ENCODE peak calls at places on chromosomes 13 and 19, in six cellular contexts. J, C, U, E, R and X are unnamed samples.

GRCh38 chr13:58324130-58324529 is 692.6 kb downstream of the PCDH17 start:
- DNase-seq in C (no peak), E (no peak), U (no peak), R (no peak), J (no peak), X (no peak)

GRCh38 chr19:48982280-48982679 is 10.8 kb downstream of the GYS1 start:
- DNase-seq in R (no peak), J (no peak), E (no peak), U (no peak), C (no peak), X (no peak)

GRCh38 chr13:99894835-99895427 is 76.6 kb downstream of the ZIC5 start:
- DNase-seq in R (peak; percentile 40), C (no peak), U (no peak), J (no peak), E (no peak), X (no peak)

GRCh38 chr13:29595380-29596063 is at the start of gene SLC7A1:
- DNase-seq in E (peak; percentile 86), J (peak; percentile 32), R (peak; percentile 89), C (peak; percentile 90), U (peak; percentile 92), X (peak; percentile 84)

GRCh38 chr19:15577184-15577771 is 37.7 kb upstream of the CYP4F8 start:
- DNase-seq in U (no peak), E (no peak), R (no peak), C (no peak), J (no peak), X (no peak)

GRCh38 chr13:29496241-29496712 is 99.2 kb downstream of the SLC7A1 start:
- DNase-seq in U (peak; percentile 83), E (no peak), R (no peak), C (peak; percentile 41), J (no peak), X (peak; percentile 47)

GRCh38 chr13:95375706-95376105 is 74.5 kb upstream of the ABCC4 start:
- DNase-seq in J (no peak), R (no peak), E (no peak), U (no peak), C (no peak), X (no peak)

GRCh38 chr13:30727491-30728350 is 7.6 kb upstream of the ALOX5AP start:
- DNase-seq in J (no peak), C (no peak), E (no peak), R (no peak), U (no peak), X (no peak)

GRCh38 chr13:21071894-21072293 is 10.5 kb upstream of the LATS2 start:
- DNase-seq in E (no peak), J (no peak), R (no peak), C (peak; percentile 24), U (no peak), X (no peak)

GRCh38 chr19:38020331-38020730 is 113.3 kb downstream of the SIPA1L3 start:
- DNase-seq in U (no peak), C (no peak), E (no peak), J (no peak), R (no peak), X (no peak)

GRCh38 chr19:12745166-12745897 is 6.3 kb upstream of the BEST2 start:
- DNase-seq in R (no peak), J (no peak), E (no peak), U (no peak), C (no peak), X (no peak)

GRCh38 chr19:43784981-43785808 is 4.4 kb upstream of the KCNN4 start:
- DNase-seq in J (no peak), R (peak; percentile 68), C (peak; percentile 84), E (peak; percentile 71), U (peak; percentile 63), X (peak; percentile 81)

GRCh38 chr19:23203841-23204344 is 46.3 kb downstream of the ZNF724 start:
- DNase-seq in E (no peak), C (no peak), J (no peak), R (no peak), U (peak; percentile 50), X (no peak)

GRCh38 chr13:90738881-90739280 is 608.6 kb upstream of the MIR17HG start:
- DNase-seq in E (no peak), R (no peak), J (no peak), C (no peak), U (no peak), X (no peak)

GRCh38 chr19:17370026-17370587 is 7.0 kb downstream of the PLVAP start:
- DNase-seq in U (no peak), J (no peak), C (no peak), E (no peak), R (no peak), X (no peak)

GRCh38 chr13:41654800-41655199 is 197.4 kb downstream of the RGCC start:
- DNase-seq in R (no peak), E (no peak), C (no peak), U (no peak), J (no peak), X (no peak)

GRCh38 chr19:54316746-54317107 is 3.8 kb upstream of the LILRA5 start:
- DNase-seq in U (no peak), J (no peak), E (peak; percentile 86), C (no peak), R (no peak), X (peak; percentile 23)

GRCh38 chr13:80029170-80029569 is 311.8 kb downstream of the SPRY2 start:
- DNase-seq in C (no peak), E (no peak), U (no peak), R (peak; percentile 36), J (no peak), X (no peak)

GRCh38 chr13:80035096-80035495 is 305.8 kb downstream of the SPRY2 start:
- DNase-seq in U (no peak), C (no peak), E (no peak), J (no peak), R (no peak), X (no peak)

GRCh38 chr13:80033286-80033685 is 307.6 kb downstream of the SPRY2 start:
- DNase-seq in J (no peak), U (no peak), C (peak; percentile 23), E (no peak), R (no peak), X (no peak)

DNA sequence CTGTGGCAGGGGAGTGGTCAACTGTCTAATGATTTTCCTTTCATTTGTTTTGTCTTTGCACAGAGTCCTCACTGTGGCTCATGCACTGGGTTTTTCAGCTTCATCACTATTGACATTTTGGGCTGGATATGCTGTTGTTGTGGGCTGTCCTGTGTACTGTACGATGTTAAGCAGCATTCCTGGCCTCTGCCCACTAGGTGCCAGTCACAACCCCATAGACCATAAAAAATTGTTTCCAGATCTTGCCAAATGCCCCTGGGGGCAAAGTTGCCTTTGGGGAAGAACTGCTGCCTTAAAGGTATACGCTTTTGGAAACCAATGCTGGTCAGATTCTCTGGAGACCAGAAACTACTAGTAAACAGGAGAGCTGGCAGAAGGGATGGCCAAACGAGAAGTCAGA is 310.4 kb downstream of the SPRY2 start:
- DNase-seq in U (no peak), C (peak; percentile 88), J (no peak), R (peak; percentile 37), E (peak; percentile 46), X (peak; percentile 22)
- TF ChIP-seq CTCF in U (no peak), C (peak; percentile 64), J (no peak), R (no peak), E (peak; percentile 38), X (no peak)

GRCh38 chr13:113817860-113818691 is 45.8 kb downstream of the GAS6 start:
- DNase-seq in J (no peak), R (no peak), U (no peak), E (no peak), C (no peak), X (no peak)

GRCh38 chr13:113816248-113816924 is 47.5 kb downstream of the GAS6 start:
- DNase-seq in E (no peak), R (no peak), C (peak; percentile 37), U (no peak), J (no peak), X (no peak)

GRCh38 chr13:113815151-113816058 is 48.5 kb downstream of the GAS6 start:
- DNase-seq in E (no peak), C (peak; percentile 42), R (no peak), J (no peak), U (no peak), X (no peak)

GRCh38 chr13:113818700-113819295 is 45.1 kb downstream of the GAS6 start:
- DNase-seq in R (no peak), U (no peak), E (no peak), C (no peak), J (no peak), X (no peak)

DNA sequence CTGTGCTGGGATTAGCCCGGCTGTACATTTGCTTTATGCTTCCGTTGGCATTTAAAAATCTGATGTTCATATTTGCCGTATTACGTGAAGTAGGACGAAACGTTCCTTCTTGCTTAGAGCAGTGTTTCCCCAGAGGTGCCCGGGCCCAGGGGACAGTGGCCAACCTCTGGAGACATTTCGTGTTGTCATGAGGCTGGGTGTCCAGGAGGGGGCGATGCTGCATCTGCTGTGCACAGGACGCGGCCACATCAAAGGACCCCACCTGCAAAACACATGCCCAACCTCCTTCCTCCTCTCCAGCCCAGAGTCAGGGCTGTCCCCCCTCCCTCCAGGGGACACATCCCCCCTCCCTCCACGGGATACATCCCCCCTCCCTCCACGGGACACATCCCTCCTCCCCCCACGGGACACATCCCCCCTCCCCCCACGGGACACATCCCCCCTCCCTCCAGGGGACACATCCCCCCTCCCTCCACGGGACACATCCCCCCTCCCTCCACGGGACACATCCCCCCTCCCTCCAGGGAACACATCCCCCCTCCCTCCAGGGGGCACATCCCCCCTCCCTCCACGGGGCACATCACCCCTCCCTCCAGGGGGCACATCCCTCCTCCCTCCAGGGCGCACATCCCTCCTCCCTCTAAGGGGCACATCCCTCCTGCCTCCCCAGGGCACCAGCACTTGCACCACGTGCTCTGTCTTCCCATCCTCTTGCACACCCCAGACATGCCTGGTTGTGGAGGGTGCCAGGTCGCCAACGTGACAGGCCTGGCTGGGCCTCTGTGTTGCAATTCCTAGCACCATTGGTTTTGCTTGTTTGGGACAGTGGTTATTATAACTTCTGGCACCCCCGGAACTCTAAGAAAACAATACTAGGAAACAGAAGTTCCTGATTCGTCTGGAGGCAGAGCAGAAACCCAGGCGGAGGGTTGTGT is 46.7 kb downstream of the GAS6 start:
- DNase-seq in U (peak; percentile 93), E (peak; percentile 93), C (peak; percentile 81), J (peak; percentile 87), R (peak; percentile 90), X (peak; percentile 67)
- TF ChIP-seq CTCF in U (peak; percentile 65), E (peak; percentile 82), C (peak; percentile 66), J (no peak), R (peak; percentile 76), X (peak; percentile 29)

DNA sequence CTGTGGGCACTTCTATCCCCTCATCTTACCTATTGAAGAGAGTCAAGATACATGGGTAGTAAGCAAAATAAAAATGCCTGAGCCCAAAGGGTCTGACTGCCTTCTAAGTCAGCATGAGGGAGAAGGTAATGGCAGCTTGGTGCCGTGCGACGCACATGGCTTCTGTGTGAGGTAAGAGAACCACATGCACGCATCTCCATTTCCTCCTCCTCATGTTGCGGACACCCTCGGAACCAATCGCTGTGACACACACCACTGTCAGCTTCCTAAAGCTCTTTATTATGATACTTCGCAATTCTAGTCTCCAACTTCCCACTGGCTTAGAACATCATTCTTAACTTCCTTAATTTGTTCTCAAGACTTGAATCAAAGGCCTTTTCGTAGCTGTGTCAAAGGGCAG is 170.2 kb downstream of the OXGR1 start:
- DNase-seq in J (no peak), C (no peak), U (no peak), R (no peak), E (no peak), X (no peak)
- TF ChIP-seq CTCF in J (no peak), C (no peak), U (no peak), R (no peak), E (no peak), X (no peak)

DNA sequence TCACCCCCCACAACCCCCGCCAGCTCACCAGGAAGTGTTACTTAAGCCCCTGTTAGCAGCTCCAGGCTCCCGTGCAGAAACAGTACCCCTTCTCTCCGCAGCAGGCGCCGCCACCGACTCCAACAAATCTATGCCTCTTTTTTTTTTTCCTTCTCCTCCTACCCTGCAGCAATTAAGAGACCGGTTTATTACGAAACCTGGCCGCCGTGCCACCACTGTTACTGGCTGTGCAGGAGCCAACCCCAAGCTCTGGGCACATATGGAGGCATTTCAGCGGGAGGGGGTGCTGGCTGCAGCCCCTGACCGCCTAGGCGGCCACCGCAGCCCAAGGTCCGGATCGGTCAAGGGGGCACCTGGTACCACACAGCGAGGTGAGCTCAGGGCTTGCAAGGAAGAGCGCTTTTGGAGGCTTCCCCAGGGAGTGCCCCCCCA is 2.4 kb downstream of the GADD45B start:
- DNase-seq in J (peak; percentile 55), R (peak; percentile 80), C (peak; percentile 53), U (peak; percentile 74), E (peak; percentile 86), X (peak; percentile 68)
- TF ChIP-seq CTCF in J (no peak), R (no peak), C (no peak), U (no peak), E (peak; percentile 24), X (peak; percentile 22)